ENCODE peak calls at places on chromosomes 3 and 15, in eight cellular contexts. I is KG1; M is non-pigmented ciliary epithelial cell; N is NB4; Y is activated T-helper 9 cell treated with anti-CD3 and anti-CD28 coated beads, Interleukin-2, amount 50 U/mL, for 16 hours; C is hepatic stellate cell; O is T47D; R is NCI-H774. W is an unnamed sample.

GRCh38 chr15:89090791-89091666 is 2.8 kb downstream of the ABHD2 start:
- DNase-seq in M (no peak), I (peak; percentile 68), Y (peak; percentile 23), N (peak; percentile 81), R (no peak), C (peak; percentile 54), O (no peak), W (no peak)

GRCh38 chr3:175149675-175150074 is 290.5 kb downstream of the NAALADL2 start:
- DNase-seq in C (no peak), O (peak; percentile 86), R (peak; percentile 99), M (no peak), Y (no peak), N (no peak), I (peak; percentile 51), W (peak; percentile 99)

GRCh38 chr15:29138260-29138659 is 131.4 kb downstream of the NSMCE3 start:
- DNase-seq in Y (no peak), M (no peak), N (no peak), I (no peak), R (no peak), C (no peak), O (no peak), W (no peak)

GRCh38 chr3:157953565-157953964 is 152.7 kb downstream of the SHOX2 start:
- DNase-seq in Y (no peak), I (no peak), R (no peak), M (no peak), C (no peak), N (no peak), O (no peak), W (no peak)

GRCh38 chr3:175307642-175308041 is 448.5 kb downstream of the NAALADL2 start:
- DNase-seq in C (no peak), I (no peak), O (no peak), R (no peak), M (no peak), N (no peak), Y (no peak), W (no peak)

GRCh38 chr3:67362686-67363085 is 291.7 kb downstream of the SUCLG2 start:
- DNase-seq in I (peak; percentile 9), C (no peak), O (no peak), M (no peak), Y (no peak), R (no peak), N (no peak), W (no peak)

GRCh38 chr3:111616417-111617105 is 21.4 kb upstream of the ZBED2 start:
- DNase-seq in O (peak; percentile 57), M (no peak), R (no peak), C (no peak), N (peak; percentile 4), I (no peak), Y (peak; percentile 50), W (no peak)

GRCh38 chr3:25843332-25843731 is 53.4 kb downstream of the OXSM start:
- DNase-seq in C (no peak), R (no peak), N (no peak), I (no peak), Y (no peak), O (peak; percentile 37), M (no peak), W (no peak)

GRCh38 chr3:41200669-41201021 is 1.3 kb downstream of the CTNNB1 start:
- DNase-seq in N (peak; percentile 83), O (peak; percentile 35), R (no peak), M (no peak), Y (no peak), C (peak; percentile 18), I (no peak), W (no peak)

GRCh38 chr15:80744826-80745225 is 34.3 kb upstream of the CEMIP start:
- DNase-seq in I (no peak), R (no peak), O (no peak), Y (no peak), M (no peak), N (no peak), C (peak; percentile 35), W (no peak)

GRCh38 chr15:89389841-89390603 is 55.4 kb upstream of the POLG start:
- DNase-seq in O (no peak), M (no peak), C (no peak), R (no peak), N (no peak), Y (no peak), I (no peak), W (no peak)

GRCh38 chr15:90004671-90005070 is 3.5 kb downstream of the ZNF710 start:
- DNase-seq in M (peak; percentile 83), Y (no peak), I (no peak), R (no peak), C (peak; percentile 92), N (peak; percentile 88), O (no peak), W (no peak)

GRCh38 chr3:149077638-149078037 is 8.7 kb downstream of the HLTF start:
- DNase-seq in N (no peak), M (no peak), I (no peak), C (no peak), R (no peak), Y (no peak), O (no peak), W (no peak)

GRCh38 chr3:31539275-31539674 is 6.5 kb downstream of the STT3B start:
- DNase-seq in R (no peak), N (no peak), Y (no peak), O (no peak), I (no peak), M (no peak), C (no peak), W (no peak)

GRCh38 chr3:18747383-18747782 is 322.2 kb upstream of the SATB1 start:
- DNase-seq in O (no peak), C (no peak), R (no peak), Y (no peak), N (peak; percentile 63), I (no peak), M (no peak), W (no peak)

GRCh38 chr3:23565376-23565775 is 240.4 kb upstream of the UBE2E1 start:
- DNase-seq in O (no peak), R (no peak), Y (no peak), N (no peak), I (no peak), C (no peak), M (no peak), W (no peak)

GRCh38 chr3:176097036-176097435 is 1100.2 kb downstream of the TBL1XR1 start:
- DNase-seq in N (no peak), O (peak; percentile 60), I (no peak), R (no peak), Y (no peak), C (no peak), M (no peak), W (no peak)

GRCh38 chr3:139307072-139307491 is 36.7 kb upstream of the MRPS22 start:
- DNase-seq in O (no peak), I (no peak), R (no peak), N (no peak), Y (no peak), C (no peak), M (no peak), W (no peak)

GRCh38 chr15:31221936-31222515 is 104.6 kb upstream of the KLF13 start:
- DNase-seq in O (no peak), R (no peak), M (no peak), Y (no peak), C (no peak), N (peak; percentile 52), I (no peak), W (peak; percentile 19)

GRCh38 chr3:129625071-129625874 is 18.8 kb upstream of the PLXND1 start:
- DNase-seq in C (no peak), I (no peak), N (peak; percentile 58), O (peak; percentile 52), R (no peak), Y (no peak), M (no peak), W (no peak)

GRCh38 chr3:181712505-181713299 is 977 bp downstream of the SOX2 start:
- DNase-seq in Y (no peak), C (no peak), M (no peak), O (peak; percentile 31), R (peak; percentile 57), I (no peak), N (no peak), W (peak; percentile 22)

GRCh38 chr3:155560594-155560993 is 184.3 kb downstream of the PLCH1 start:
- DNase-seq in M (no peak), R (no peak), Y (no peak), O (no peak), C (no peak), I (no peak), N (no peak), W (no peak)

GRCh38 chr15:52288051-52288942 is 7.3 kb downstream of the MYO5C start:
- DNase-seq in O (peak; percentile 96), C (no peak), N (no peak), Y (no peak), M (peak; percentile 10), R (peak; percentile 14), I (no peak), W (peak; percentile 14)

GRCh38 chr3:115165266-115165665 is 18.2 kb upstream of the ZBTB20 start:
- DNase-seq in I (no peak), C (no peak), M (no peak), Y (no peak), N (no peak), O (no peak), R (no peak), W (no peak)

GRCh38 chr3:121736112-121736511 is 13.4 kb downstream of the GOLGB1 start:
- DNase-seq in M (no peak), R (no peak), I (no peak), C (no peak), Y (no peak), O (no peak), N (no peak), W (no peak)

GRCh38 chr15:77144492-77145070 is 73.7 kb upstream of the TSPAN3 start:
- DNase-seq in C (peak; percentile 48), N (no peak), O (peak; percentile 83), Y (no peak), M (peak; percentile 96), R (no peak), I (no peak), W (no peak)

GRCh38 chr3:72548992-72549391 is 299.3 kb downstream of the SHQ1 start:
- DNase-seq in N (no peak), R (no peak), C (no peak), Y (no peak), M (no peak), O (no peak), I (no peak), W (no peak)

GRCh38 chr3:162170581-162170980 is 674.0 kb downstream of the OTOL1 start:
- DNase-seq in N (no peak), M (no peak), R (no peak), I (no peak), Y (no peak), C (no peak), O (no peak), W (no peak)

GRCh38 chr3:169085827-169086226 is 577.7 kb downstream of the MECOM start:
- DNase-seq in I (no peak), N (no peak), C (peak; percentile 30), R (no peak), M (peak; percentile 93), Y (no peak), O (peak; percentile 79), W (no peak)

GRCh38 chr3:37785718-37786117 is 76.0 kb upstream of the CTDSPL start:
- DNase-seq in N (no peak), M (no peak), R (no peak), C (no peak), Y (no peak), O (no peak), I (no peak), W (no peak)

GRCh38 chr15:41967506-41968206 is 4.7 kb downstream of the EHD4 start:
- DNase-seq in O (no peak), M (no peak), R (no peak), I (peak; percentile 24), N (peak; percentile 89), C (no peak), Y (no peak), W (no peak)

GRCh38 chr3:120048355-120048754 is 45.9 kb downstream of the GSK3B start:
- DNase-seq in N (no peak), M (no peak), C (no peak), O (no peak), I (no peak), R (no peak), Y (no peak), W (no peak)

GRCh38 chr15:39140060-39140604 is 440.7 kb upstream of the THBS1 start:
- DNase-seq in I (no peak), O (peak; percentile 47), M (peak; percentile 96), Y (no peak), C (no peak), N (no peak), R (no peak), W (no peak)

GRCh38 chr15:100438570-100438969 is 90.2 kb downstream of the CERS3 start:
- DNase-seq in O (peak; percentile 18), N (peak; percentile 45), C (no peak), M (no peak), Y (no peak), I (peak; percentile 8), R (peak; percentile 11), W (peak; percentile 5)